ENCODE peak calls at places on chromosome 22, in eight cellular contexts. One of them, this sample, is unnamed.

GRCh38 chr22:32836286-32836859 is 34.9 kb downstream of the TIMP3 start:
- DNase-seq in CD4-positive, alpha-beta T cell: no peak
- DNase-seq in erythroblast: peak; percentile 56
- DNase-seq in WTC11: no peak
- DNase-seq in PC-3: peak; percentile 17
- DNase-seq in chondrocyte: no peak
- DNase-seq in IMR-90: peak; percentile 22
- DNase-seq in heart right ventricle: no peak
- DNase-seq in this sample: peak; percentile 33

GRCh38 chr22:43273902-43274484 is 69.2 kb downstream of the SCUBE1 start:
- DNase-seq in chondrocyte: no peak
- DNase-seq in PC-3: peak; percentile 54
- DNase-seq in CD4-positive, alpha-beta T cell: peak; percentile 8
- DNase-seq in IMR-90: peak; percentile 46
- DNase-seq in erythroblast: peak; percentile 69
- DNase-seq in WTC11: peak; percentile 70
- DNase-seq in heart right ventricle: no peak
- DNase-seq in this sample: peak; percentile 68

GRCh38 chr22:39645532-39645931 is 75.0 kb downstream of the CACNA1I start:
- DNase-seq in heart right ventricle: no peak
- DNase-seq in PC-3: no peak
- DNase-seq in WTC11: no peak
- DNase-seq in chondrocyte: no peak
- DNase-seq in erythroblast: no peak
- DNase-seq in IMR-90: no peak
- DNase-seq in CD4-positive, alpha-beta T cell: no peak
- DNase-seq in this sample: no peak

GRCh38 chr22:40243891-40244290 is 66.2 kb downstream of the TNRC6B start:
- DNase-seq in WTC11: no peak
- DNase-seq in heart right ventricle: no peak
- DNase-seq in erythroblast: no peak
- DNase-seq in IMR-90: no peak
- DNase-seq in CD4-positive, alpha-beta T cell: no peak
- DNase-seq in PC-3: no peak
- DNase-seq in chondrocyte: no peak
- DNase-seq in this sample: no peak

GRCh38 chr22:44127353-44127752 is 53.4 kb upstream of the PARVG start:
- DNase-seq in WTC11: no peak
- DNase-seq in heart right ventricle: no peak
- DNase-seq in CD4-positive, alpha-beta T cell: no peak
- DNase-seq in chondrocyte: no peak
- DNase-seq in PC-3: no peak
- DNase-seq in IMR-90: no peak
- DNase-seq in erythroblast: no peak
- DNase-seq in this sample: no peak

GRCh38 chr22:19036523-19037273 is 85.5 kb downstream of the DGCR2 start:
- DNase-seq in CD4-positive, alpha-beta T cell: no peak
- DNase-seq in IMR-90: peak; percentile 11
- DNase-seq in chondrocyte: no peak
- DNase-seq in PC-3: no peak
- DNase-seq in heart right ventricle: no peak
- DNase-seq in erythroblast: peak; percentile 10
- DNase-seq in WTC11: peak; percentile 42
- DNase-seq in this sample: peak; percentile 12

GRCh38 chr22:37020192-37020479 is 594 bp downstream of the MPST start:
- DNase-seq in WTC11: no peak
- DNase-seq in CD4-positive, alpha-beta T cell: no peak
- DNase-seq in heart right ventricle: no peak
- DNase-seq in erythroblast: peak; percentile 73
- DNase-seq in IMR-90: peak; percentile 47
- DNase-seq in PC-3: peak; percentile 41
- DNase-seq in chondrocyte: no peak
- DNase-seq in this sample: peak; percentile 54

GRCh38 chr22:25216230-25216629 is 3.2 kb upstream of the CRYBB2 start:
- DNase-seq in erythroblast: no peak
- DNase-seq in WTC11: no peak
- DNase-seq in IMR-90: no peak
- DNase-seq in chondrocyte: no peak
- DNase-seq in CD4-positive, alpha-beta T cell: no peak
- DNase-seq in heart right ventricle: no peak
- DNase-seq in PC-3: no peak
- DNase-seq in this sample: no peak

GRCh38 chr22:46931414-46931813 is 169.0 kb downstream of the TBC1D22A start:
- DNase-seq in PC-3: peak; percentile 36
- DNase-seq in erythroblast: no peak
- DNase-seq in chondrocyte: no peak
- DNase-seq in heart right ventricle: no peak
- DNase-seq in WTC11: no peak
- DNase-seq in CD4-positive, alpha-beta T cell: no peak
- DNase-seq in IMR-90: no peak
- DNase-seq in this sample: no peak

GRCh38 chr22:30178180-30179126 is 68.1 kb downstream of the LIF start:
- DNase-seq in CD4-positive, alpha-beta T cell: no peak
- DNase-seq in heart right ventricle: no peak
- DNase-seq in erythroblast: no peak
- DNase-seq in chondrocyte: no peak
- DNase-seq in PC-3: no peak
- DNase-seq in WTC11: no peak
- DNase-seq in IMR-90: no peak
- DNase-seq in this sample: no peak

GRCh38 chr22:39369186-39369585 is 19.4 kb downstream of the SYNGR1 start:
- DNase-seq in CD4-positive, alpha-beta T cell: no peak
- DNase-seq in chondrocyte: no peak
- DNase-seq in erythroblast: no peak
- DNase-seq in IMR-90: no peak
- DNase-seq in heart right ventricle: no peak
- DNase-seq in PC-3: no peak
- DNase-seq in WTC11: no peak
- DNase-seq in this sample: no peak

GRCh38 chr22:46883547-46883946 is 121.1 kb downstream of the TBC1D22A start:
- DNase-seq in chondrocyte: no peak
- DNase-seq in PC-3: no peak
- DNase-seq in erythroblast: no peak
- DNase-seq in CD4-positive, alpha-beta T cell: no peak
- DNase-seq in heart right ventricle: no peak
- DNase-seq in IMR-90: no peak
- DNase-seq in WTC11: no peak
- DNase-seq in this sample: no peak

GRCh38 chr22:44037519-44038370 is 13.6 kb downstream of the PARVB start:
- DNase-seq in chondrocyte: no peak
- DNase-seq in erythroblast: peak; percentile 46
- DNase-seq in IMR-90: peak; percentile 97
- DNase-seq in CD4-positive, alpha-beta T cell: no peak
- DNase-seq in heart right ventricle: no peak
- DNase-seq in WTC11: no peak
- DNase-seq in PC-3: peak; percentile 90
- DNase-seq in this sample: peak; percentile 94

GRCh38 chr22:35567794-35568193 is 27.2 kb downstream of the RASD2 start:
- DNase-seq in PC-3: no peak
- DNase-seq in chondrocyte: no peak
- DNase-seq in WTC11: no peak
- DNase-seq in IMR-90: no peak
- DNase-seq in erythroblast: no peak
- DNase-seq in heart right ventricle: peak; percentile 55
- DNase-seq in CD4-positive, alpha-beta T cell: no peak
- DNase-seq in this sample: no peak

GRCh38 chr22:36856121-36856791 is 4.5 kb upstream of the NCF4 start:
- DNase-seq in IMR-90: peak; percentile 79
- DNase-seq in CD4-positive, alpha-beta T cell: peak; percentile 96
- DNase-seq in erythroblast: peak; percentile 95
- DNase-seq in WTC11: peak; percentile 94
- DNase-seq in heart right ventricle: peak; percentile 90
- DNase-seq in PC-3: peak; percentile 76
- DNase-seq in chondrocyte: no peak
- DNase-seq in this sample: peak; percentile 80

GRCh38 chr22:27151407-27151806 is 494.0 kb downstream of the MIAT start:
- DNase-seq in PC-3: no peak
- DNase-seq in WTC11: no peak
- DNase-seq in heart right ventricle: no peak
- DNase-seq in erythroblast: peak; percentile 2
- DNase-seq in chondrocyte: no peak
- DNase-seq in CD4-positive, alpha-beta T cell: no peak
- DNase-seq in IMR-90: no peak
- DNase-seq in this sample: no peak

GRCh38 chr22:46676479-46676878 is 56.3 kb downstream of the GRAMD4 start:
- DNase-seq in IMR-90: no peak
- DNase-seq in WTC11: no peak
- DNase-seq in PC-3: no peak
- DNase-seq in chondrocyte: no peak
- DNase-seq in CD4-positive, alpha-beta T cell: no peak
- DNase-seq in heart right ventricle: no peak
- DNase-seq in erythroblast: no peak
- DNase-seq in this sample: no peak

GRCh38 chr22:50306753-50307749 is at the start of gene PLXNB2:
- DNase-seq in WTC11: peak; percentile 73
- DNase-seq in erythroblast: peak; percentile 47
- DNase-seq in heart right ventricle: peak; percentile 87
- DNase-seq in CD4-positive, alpha-beta T cell: no peak
- DNase-seq in IMR-90: peak; percentile 80
- DNase-seq in PC-3: peak; percentile 72
- DNase-seq in chondrocyte: no peak
- DNase-seq in this sample: peak; percentile 86

GRCh38 chr22:37751449-37752188 is 54.8 kb downstream of the TRIOBP start:
- DNase-seq in WTC11: no peak
- DNase-seq in PC-3: peak; percentile 31
- DNase-seq in chondrocyte: no peak
- DNase-seq in heart right ventricle: no peak
- DNase-seq in CD4-positive, alpha-beta T cell: no peak
- DNase-seq in IMR-90: no peak
- DNase-seq in erythroblast: no peak
- DNase-seq in this sample: no peak

GRCh38 chr22:30159561-30160353 is 79.5 kb downstream of the HORMAD2 start:
- DNase-seq in PC-3: peak; percentile 67
- DNase-seq in IMR-90: peak; percentile 86
- DNase-seq in chondrocyte: no peak
- DNase-seq in WTC11: no peak
- DNase-seq in erythroblast: peak; percentile 18
- DNase-seq in CD4-positive, alpha-beta T cell: no peak
- DNase-seq in heart right ventricle: no peak
- DNase-seq in this sample: peak; percentile 72